ENCODE peak calls at places on chromosomes 11 and 22, in six cellular contexts. V is NT2/D1, O is OCI-LY7, Y is HEK293T, B is brain microvascular endothelial cell, K is M059J. C is an unnamed sample.

GRCh38 chr11:64742087-64742939 is 1.6 kb downstream of the RASGRP2 start:
- DNase-seq in V (no peak), O (peak), Y (no peak), B (no peak), K (no peak), C (no peak)

GRCh38 chr22:42754658-42755057 is 34.0 kb upstream of the A4GALT start:
- DNase-seq in V (no peak), O (no peak), Y (no peak), B (peak), K (peak), C (no peak)

GRCh38 chr11:87039371-87039770 is 1.6 kb downstream of the TMEM135 start:
- DNase-seq in V (no peak), O (no peak), Y (no peak), B (no peak), K (no peak), C (no peak)

GRCh38 chr11:2464451-2465165 is 19.8 kb downstream of the KCNQ1 start:
- DNase-seq in V (no peak), O (no peak), Y (no peak), B (no peak), K (no peak), C (no peak)

GRCh38 chr11:116657842-116658825 is 114.7 kb downstream of the BUD13 start:
- DNase-seq in V (no peak), O (no peak), Y (no peak), B (no peak), K (peak), C (no peak)

GRCh38 chr11:35515224-35515623 is 10.2 kb downstream of the PAMR1 start:
- DNase-seq in V (no peak), O (no peak), Y (no peak), B (peak), K (peak), C (no peak)

GRCh38 chr11:12149672-12150225 is 39.4 kb downstream of the MICAL2 start:
- DNase-seq in V (no peak), O (no peak), Y (no peak), B (no peak), K (no peak), C (no peak)

GRCh38 chr11:129155745-129156144 is 36.4 kb downstream of the ARHGAP32 start:
- DNase-seq in V (no peak), O (no peak), Y (no peak), B (no peak), K (no peak), C (no peak)

GRCh38 chr11:64086263-64086938 is 50.7 kb downstream of the FLRT1 start:
- DNase-seq in V (no peak), O (no peak), Y (no peak), B (no peak), K (no peak), C (no peak)

GRCh38 chr11:33000181-33000580 is 15.5 kb upstream of the DEPDC7 start:
- DNase-seq in V (no peak), O (no peak), Y (no peak), B (peak), K (peak), C (no peak)

GRCh38 chr11:70501933-70502540 is 103.7 kb downstream of the CTTN start:
- DNase-seq in V (no peak), O (no peak), Y (no peak), B (no peak), K (no peak), C (no peak)

GRCh38 chr11:69339041-69339733 is 45.2 kb downstream of the MYEOV start:
- DNase-seq in V (no peak), O (no peak), Y (no peak), B (no peak), K (no peak), C (no peak)

GRCh38 chr11:76637491-76638266 is 32.9 kb downstream of the LRRC32 start:
- DNase-seq in V (no peak), O (peak), Y (no peak), B (no peak), K (no peak), C (no peak)

GRCh38 chr11:114606003-114606801 is 10.6 kb upstream of the NXPE4 start:
- DNase-seq in V (no peak), O (no peak), Y (no peak), B (no peak), K (peak), C (no peak)

GRCh38 chr11:130772266-130773227 is 143.7 kb downstream of the SNX19 start:
- DNase-seq in V (no peak), O (no peak), Y (no peak), B (peak), K (peak), C (no peak)

GRCh38 chr11:58573451-58574104 is 2.1 kb downstream of the LPXN start:
- DNase-seq in V (no peak), O (peak), Y (no peak), B (peak), K (peak), C (no peak)

GRCh38 chr22:39597236-39597869 is 26.8 kb downstream of the CACNA1I start:
- DNase-seq in V (no peak), O (no peak), Y (no peak), B (no peak), K (no peak), C (no peak)

GRCh38 chr11:3000032-3000961 is 8.2 kb upstream of the NAP1L4 start:
- DNase-seq in V (no peak), O (no peak), Y (peak), B (peak), K (peak), C (no peak)

GRCh38 chr11:46907606-46908005 is 10.7 kb downstream of the LRP4 start:
- DNase-seq in V (no peak), O (no peak), Y (no peak), B (no peak), K (no peak), C (no peak)

GRCh38 chr11:58574851-58575250 is 805 bp downstream of the LPXN start:
- DNase-seq in V (no peak), O (no peak), Y (no peak), B (no peak), K (peak), C (no peak)

GRCh38 chr22:24155597-24156145 is 25.6 kb upstream of the SUSD2 start:
- DNase-seq in V (no peak), O (peak), Y (peak), B (peak), K (peak), C (peak)

GRCh38 chr22:17130199-17130598 is 9.0 kb upstream of the TMEM121B start:
- DNase-seq in V (no peak), O (no peak), Y (no peak), B (no peak), K (peak), C (no peak)